ENCODE peak calls at places on chromosomes 16 and 17, in seven cellular contexts. U, J, N, H, L, K and C are unnamed samples.

GRCh38 chr17:40922239-40922638 is 15.2 kb downstream of the KRT23 start:
- DNase-seq in K (no peak), H (peak; percentile 83), L (peak; percentile 90), J (no peak), U (no peak), N (no peak), C (no peak)

GRCh38 chr17:66675991-66676371 is 158.9 kb upstream of the CACNG5 start:
- DNase-seq in H (no peak), U (no peak), J (no peak), N (no peak), K (no peak), L (peak; percentile 59), C (no peak)

GRCh38 chr16:19851476-19851875 is 33.2 kb downstream of the GPRC5B start:
- DNase-seq in N (no peak), H (no peak), U (no peak), L (no peak), K (no peak), J (no peak), C (no peak)

GRCh38 chr17:82006468-82007227 is 16.0 kb downstream of the CENPX start:
- DNase-seq in U (no peak), L (peak; percentile 69), K (no peak), J (no peak), N (no peak), H (peak; percentile 62), C (no peak)

GRCh38 chr17:44293509-44294226 is 14.7 kb upstream of the RUNDC3A start:
- DNase-seq in K (no peak), J (no peak), N (no peak), U (no peak), L (no peak), H (no peak), C (no peak)

GRCh38 chr17:2844386-2844785 is 48.1 kb downstream of the RAP1GAP2 start:
- DNase-seq in J (no peak), L (no peak), U (no peak), N (no peak), H (no peak), K (no peak), C (no peak)

GRCh38 chr17:50028207-50029120 is 27.4 kb upstream of the ITGA3 start:
- DNase-seq in U (no peak), L (peak; percentile 74), J (peak; percentile 73), H (peak; percentile 26), K (peak; percentile 64), N (no peak), C (peak; percentile 45)

GRCh38 chr16:70715860-70716357 is 30.1 kb upstream of the MTSS2 start:
- DNase-seq in K (no peak), H (peak; percentile 19), U (no peak), J (no peak), L (peak; percentile 56), N (no peak), C (no peak)

GRCh38 chr16:4339909-4340308 is 11.2 kb downstream of the PAM16 start:
- DNase-seq in H (peak; percentile 47), N (no peak), K (no peak), L (no peak), U (no peak), J (peak; percentile 79), C (no peak)

GRCh38 chr16:88703486-88704309 is 2.5 kb downstream of the RNF166 start:
- DNase-seq in N (peak; percentile 68), J (no peak), L (peak; percentile 22), U (no peak), K (no peak), H (no peak), C (no peak)

GRCh38 chr16:73101568-73101967 is 53.6 kb upstream of the ZFHX3 start:
- DNase-seq in N (no peak), L (no peak), H (no peak), U (no peak), J (no peak), K (no peak), C (no peak)

GRCh38 chr16:1870365-1871082 is 1.4 kb downstream of the MEIOB start:
- DNase-seq in H (peak; percentile 45), U (peak; percentile 54), K (no peak), L (peak; percentile 83), J (no peak), N (no peak), C (no peak)

GRCh38 chr16:67241008-67241900 is 6.0 kb downstream of the FHOD1 start:
- DNase-seq in N (no peak), L (peak; percentile 86), U (peak; percentile 48), J (no peak), K (no peak), H (peak; percentile 70), C (no peak)

GRCh38 chr17:10099051-10099571 is 99.3 kb downstream of the GAS7 start:
- DNase-seq in J (no peak), H (peak; percentile 87), N (no peak), K (no peak), L (peak; percentile 41), U (no peak), C (no peak)

GRCh38 chr16:49542391-49542891 is 168.8 kb downstream of the C16orf78 start:
- DNase-seq in K (no peak), N (no peak), J (no peak), L (no peak), H (no peak), U (no peak), C (no peak)

GRCh38 chr16:73013974-73014373 is 34.0 kb downstream of the ZFHX3 start:
- DNase-seq in N (no peak), K (no peak), H (no peak), J (no peak), U (no peak), L (no peak), C (no peak)

GRCh38 chr16:8781797-8782196 is 15.6 kb downstream of the TMEM186 start:
- DNase-seq in K (no peak), J (no peak), U (no peak), N (no peak), L (no peak), H (no peak), C (no peak)

GRCh38 chr17:68349157-68349556 is 57.9 kb downstream of the ARSG start:
- DNase-seq in H (no peak), L (no peak), N (no peak), J (no peak), K (no peak), U (no peak), C (no peak)

GRCh38 chr17:40422990-40423611 is 5.4 kb upstream of the TOP2A start:
- DNase-seq in H (no peak), L (no peak), U (no peak), J (no peak), N (no peak), K (peak; percentile 33), C (peak; percentile 84)

GRCh38 chr16:12459993-12460392 is 343.7 kb downstream of the CPPED1 start:
- DNase-seq in J (no peak), H (no peak), K (no peak), N (no peak), U (no peak), L (no peak), C (no peak)